ENCODE peak calls at places on chromosomes 16 and 17, in six cellular contexts. One of them, this sample, is unnamed.

GRCh38 chr17:50612281-50612680 is 22.4 kb upstream of the ABCC3 start:
- DNase-seq in upper lobe of right lung: no peak
- DNase-seq in RWPE1: no peak
- DNase-seq in stimulated activated CD8-positive, alpha-beta memory T cell treated with anti-CD3 and anti-CD28 coated beads, Interleukin-4, amount 100 ng/mL, for 4 hours: no peak
- DNase-seq in D721Med: no peak
- DNase-seq in hypothalamus: no peak
- DNase-seq in this sample: no peak

GRCh38 chr16:72952404-72953301 is 95.3 kb downstream of the ZFHX3 start:
- DNase-seq in upper lobe of right lung: no peak
- DNase-seq in RWPE1: no peak
- DNase-seq in stimulated activated CD8-positive, alpha-beta memory T cell treated with anti-CD3 and anti-CD28 coated beads, Interleukin-4, amount 100 ng/mL, for 4 hours: no peak
- DNase-seq in D721Med: no peak
- DNase-seq in hypothalamus: no peak
- DNase-seq in this sample: no peak

GRCh38 chr16:24577167-24577566 is 37.8 kb downstream of the RBBP6 start:
- DNase-seq in upper lobe of right lung: no peak
- DNase-seq in RWPE1: no peak
- DNase-seq in stimulated activated CD8-positive, alpha-beta memory T cell treated with anti-CD3 and anti-CD28 coated beads, Interleukin-4, amount 100 ng/mL, for 4 hours: no peak
- DNase-seq in D721Med: no peak
- DNase-seq in hypothalamus: no peak
- DNase-seq in this sample: no peak

GRCh38 chr16:72752004-72752695 is 295.8 kb downstream of the ZFHX3 start:
- DNase-seq in upper lobe of right lung: no peak
- DNase-seq in RWPE1: no peak
- DNase-seq in stimulated activated CD8-positive, alpha-beta memory T cell treated with anti-CD3 and anti-CD28 coated beads, Interleukin-4, amount 100 ng/mL, for 4 hours: no peak
- DNase-seq in D721Med: no peak
- DNase-seq in hypothalamus: no peak
- DNase-seq in this sample: no peak

GRCh38 chr17:82338858-82339633 is 5.5 kb upstream of the SECTM1 start:
- DNase-seq in upper lobe of right lung: no peak
- DNase-seq in RWPE1: peak
- DNase-seq in stimulated activated CD8-positive, alpha-beta memory T cell treated with anti-CD3 and anti-CD28 coated beads, Interleukin-4, amount 100 ng/mL, for 4 hours: no peak
- DNase-seq in D721Med: no peak
- DNase-seq in hypothalamus: no peak
- DNase-seq in this sample: no peak

GRCh38 chr16:11632455-11632921 is 35.8 kb upstream of the SNN start:
- DNase-seq in upper lobe of right lung: peak
- DNase-seq in RWPE1: no peak
- DNase-seq in stimulated activated CD8-positive, alpha-beta memory T cell treated with anti-CD3 and anti-CD28 coated beads, Interleukin-4, amount 100 ng/mL, for 4 hours: no peak
- DNase-seq in D721Med: no peak
- DNase-seq in hypothalamus: no peak
- DNase-seq in this sample: no peak

GRCh38 chr16:65546353-65546791 is 424.5 kb upstream of the CDH11 start:
- DNase-seq in upper lobe of right lung: no peak
- DNase-seq in RWPE1: no peak
- DNase-seq in stimulated activated CD8-positive, alpha-beta memory T cell treated with anti-CD3 and anti-CD28 coated beads, Interleukin-4, amount 100 ng/mL, for 4 hours: no peak
- DNase-seq in D721Med: no peak
- DNase-seq in hypothalamus: no peak
- DNase-seq in this sample: no peak

GRCh38 chr16:49458656-49459445 is 85.2 kb downstream of the C16orf78 start:
- DNase-seq in upper lobe of right lung: peak
- DNase-seq in RWPE1: no peak
- DNase-seq in stimulated activated CD8-positive, alpha-beta memory T cell treated with anti-CD3 and anti-CD28 coated beads, Interleukin-4, amount 100 ng/mL, for 4 hours: no peak
- DNase-seq in D721Med: no peak
- DNase-seq in hypothalamus: no peak
- DNase-seq in this sample: no peak

GRCh38 chr17:40329981-40330794 is 21.2 kb downstream of the RARA start:
- DNase-seq in upper lobe of right lung: peak
- DNase-seq in RWPE1: no peak
- DNase-seq in stimulated activated CD8-positive, alpha-beta memory T cell treated with anti-CD3 and anti-CD28 coated beads, Interleukin-4, amount 100 ng/mL, for 4 hours: no peak
- DNase-seq in D721Med: no peak
- DNase-seq in hypothalamus: no peak
- DNase-seq in this sample: no peak

GRCh38 chr17:78962345-78962983 is 17.3 kb downstream of the LGALS3BP start:
- DNase-seq in upper lobe of right lung: no peak
- DNase-seq in RWPE1: no peak
- DNase-seq in stimulated activated CD8-positive, alpha-beta memory T cell treated with anti-CD3 and anti-CD28 coated beads, Interleukin-4, amount 100 ng/mL, for 4 hours: no peak
- DNase-seq in D721Med: no peak
- DNase-seq in hypothalamus: no peak
- DNase-seq in this sample: no peak

GRCh38 chr16:71303938-71304337 is 14.7 kb upstream of the CMTR2 start:
- DNase-seq in upper lobe of right lung: no peak
- DNase-seq in RWPE1: peak
- DNase-seq in stimulated activated CD8-positive, alpha-beta memory T cell treated with anti-CD3 and anti-CD28 coated beads, Interleukin-4, amount 100 ng/mL, for 4 hours: no peak
- DNase-seq in D721Med: no peak
- DNase-seq in hypothalamus: no peak
- DNase-seq in this sample: no peak

GRCh38 chr16:895371-895770 is 75.4 kb downstream of the LMF1 start:
- DNase-seq in upper lobe of right lung: no peak
- DNase-seq in RWPE1: no peak
- DNase-seq in stimulated activated CD8-positive, alpha-beta memory T cell treated with anti-CD3 and anti-CD28 coated beads, Interleukin-4, amount 100 ng/mL, for 4 hours: no peak
- DNase-seq in D721Med: no peak
- DNase-seq in hypothalamus: no peak
- DNase-seq in this sample: no peak

GRCh38 chr17:7633093-7633492 is 3.2 kb downstream of the SHBG start:
- DNase-seq in upper lobe of right lung: no peak
- DNase-seq in RWPE1: no peak
- DNase-seq in stimulated activated CD8-positive, alpha-beta memory T cell treated with anti-CD3 and anti-CD28 coated beads, Interleukin-4, amount 100 ng/mL, for 4 hours: no peak
- DNase-seq in D721Med: no peak
- DNase-seq in hypothalamus: no peak
- DNase-seq in this sample: no peak

GRCh38 chr17:49552070-49552751 is 23.5 kb upstream of the NXPH3 start:
- DNase-seq in upper lobe of right lung: peak
- DNase-seq in RWPE1: no peak
- DNase-seq in stimulated activated CD8-positive, alpha-beta memory T cell treated with anti-CD3 and anti-CD28 coated beads, Interleukin-4, amount 100 ng/mL, for 4 hours: no peak
- DNase-seq in D721Med: no peak
- DNase-seq in hypothalamus: no peak
- DNase-seq in this sample: no peak

GRCh38 chr17:81142301-81143199 is 22.8 kb upstream of the PVALEF start:
- DNase-seq in upper lobe of right lung: peak
- DNase-seq in RWPE1: peak
- DNase-seq in stimulated activated CD8-positive, alpha-beta memory T cell treated with anti-CD3 and anti-CD28 coated beads, Interleukin-4, amount 100 ng/mL, for 4 hours: peak
- DNase-seq in D721Med: peak
- DNase-seq in hypothalamus: peak
- DNase-seq in this sample: no peak

GRCh38 chr17:61352771-61353170 is 46.9 kb upstream of the TBX2 start:
- DNase-seq in upper lobe of right lung: no peak
- DNase-seq in RWPE1: no peak
- DNase-seq in stimulated activated CD8-positive, alpha-beta memory T cell treated with anti-CD3 and anti-CD28 coated beads, Interleukin-4, amount 100 ng/mL, for 4 hours: no peak
- DNase-seq in D721Med: no peak
- DNase-seq in hypothalamus: no peak
- DNase-seq in this sample: no peak

GRCh38 chr16:85227924-85228462 is 115.7 kb upstream of the CIBAR2 start:
- DNase-seq in upper lobe of right lung: no peak
- DNase-seq in RWPE1: no peak
- DNase-seq in stimulated activated CD8-positive, alpha-beta memory T cell treated with anti-CD3 and anti-CD28 coated beads, Interleukin-4, amount 100 ng/mL, for 4 hours: no peak
- DNase-seq in D721Med: no peak
- DNase-seq in hypothalamus: no peak
- DNase-seq in this sample: no peak

GRCh38 chr16:86176462-86176861 is 277.5 kb downstream of the IRF8 start:
- DNase-seq in upper lobe of right lung: no peak
- DNase-seq in RWPE1: no peak
- DNase-seq in stimulated activated CD8-positive, alpha-beta memory T cell treated with anti-CD3 and anti-CD28 coated beads, Interleukin-4, amount 100 ng/mL, for 4 hours: no peak
- DNase-seq in D721Med: no peak
- DNase-seq in hypothalamus: no peak
- DNase-seq in this sample: no peak

GRCh38 chr17:80980397-80981061 is 11.1 kb upstream of the CHMP6 start:
- DNase-seq in upper lobe of right lung: no peak
- DNase-seq in RWPE1: no peak
- DNase-seq in stimulated activated CD8-positive, alpha-beta memory T cell treated with anti-CD3 and anti-CD28 coated beads, Interleukin-4, amount 100 ng/mL, for 4 hours: peak
- DNase-seq in D721Med: no peak
- DNase-seq in hypothalamus: no peak
- DNase-seq in this sample: no peak

GRCh38 chr17:70239391-70239826 is 70.1 kb downstream of the KCNJ2 start:
- DNase-seq in upper lobe of right lung: no peak
- DNase-seq in RWPE1: no peak
- DNase-seq in stimulated activated CD8-positive, alpha-beta memory T cell treated with anti-CD3 and anti-CD28 coated beads, Interleukin-4, amount 100 ng/mL, for 4 hours: no peak
- DNase-seq in D721Med: no peak
- DNase-seq in hypothalamus: no peak
- DNase-seq in this sample: no peak

GRCh38 chr17:71145486-71145885 is 975.3 kb upstream of the SOX9 start:
- DNase-seq in upper lobe of right lung: no peak
- DNase-seq in RWPE1: no peak
- DNase-seq in stimulated activated CD8-positive, alpha-beta memory T cell treated with anti-CD3 and anti-CD28 coated beads, Interleukin-4, amount 100 ng/mL, for 4 hours: no peak
- DNase-seq in D721Med: no peak
- DNase-seq in hypothalamus: no peak
- DNase-seq in this sample: no peak

GRCh38 chr17:29045734-29046133 is 2.8 kb downstream of the PIPOX start:
- DNase-seq in upper lobe of right lung: no peak
- DNase-seq in RWPE1: no peak
- DNase-seq in stimulated activated CD8-positive, alpha-beta memory T cell treated with anti-CD3 and anti-CD28 coated beads, Interleukin-4, amount 100 ng/mL, for 4 hours: no peak
- DNase-seq in D721Med: no peak
- DNase-seq in hypothalamus: no peak
- DNase-seq in this sample: no peak

GRCh38 chr16:7285520-7285919 is 47.1 kb upstream of the RBFOX1 start:
- DNase-seq in upper lobe of right lung: no peak
- DNase-seq in RWPE1: no peak
- DNase-seq in stimulated activated CD8-positive, alpha-beta memory T cell treated with anti-CD3 and anti-CD28 coated beads, Interleukin-4, amount 100 ng/mL, for 4 hours: no peak
- DNase-seq in D721Med: no peak
- DNase-seq in hypothalamus: no peak
- DNase-seq in this sample: no peak

GRCh38 chr17:14838567-14838966 is 426.6 kb downstream of the PMP22 start:
- DNase-seq in upper lobe of right lung: no peak
- DNase-seq in RWPE1: no peak
- DNase-seq in stimulated activated CD8-positive, alpha-beta memory T cell treated with anti-CD3 and anti-CD28 coated beads, Interleukin-4, amount 100 ng/mL, for 4 hours: no peak
- DNase-seq in D721Med: no peak
- DNase-seq in hypothalamus: no peak
- DNase-seq in this sample: no peak

GRCh38 chr17:43719578-43719977 is 39.0 kb downstream of the SOST start:
- DNase-seq in upper lobe of right lung: no peak
- DNase-seq in RWPE1: no peak
- DNase-seq in stimulated activated CD8-positive, alpha-beta memory T cell treated with anti-CD3 and anti-CD28 coated beads, Interleukin-4, amount 100 ng/mL, for 4 hours: no peak
- DNase-seq in D721Med: no peak
- DNase-seq in hypothalamus: no peak
- DNase-seq in this sample: no peak

GRCh38 chr16:15041260-15042011 is 14.4 kb downstream of the NTAN1 start:
- DNase-seq in upper lobe of right lung: peak
- DNase-seq in RWPE1: peak
- DNase-seq in stimulated activated CD8-positive, alpha-beta memory T cell treated with anti-CD3 and anti-CD28 coated beads, Interleukin-4, amount 100 ng/mL, for 4 hours: no peak
- DNase-seq in D721Med: no peak
- DNase-seq in hypothalamus: peak
- DNase-seq in this sample: no peak

GRCh38 chr16:81671738-81672597 is 107.1 kb upstream of the PLCG2 start:
- DNase-seq in upper lobe of right lung: no peak
- DNase-seq in RWPE1: no peak
- DNase-seq in stimulated activated CD8-positive, alpha-beta memory T cell treated with anti-CD3 and anti-CD28 coated beads, Interleukin-4, amount 100 ng/mL, for 4 hours: no peak
- DNase-seq in D721Med: no peak
- DNase-seq in hypothalamus: no peak
- DNase-seq in this sample: no peak

GRCh38 chr17:38877130-38877851 is 7.4 kb downstream of the LASP1 start:
- DNase-seq in upper lobe of right lung: no peak
- DNase-seq in RWPE1: no peak
- DNase-seq in stimulated activated CD8-positive, alpha-beta memory T cell treated with anti-CD3 and anti-CD28 coated beads, Interleukin-4, amount 100 ng/mL, for 4 hours: no peak
- DNase-seq in D721Med: no peak
- DNase-seq in hypothalamus: no peak
- DNase-seq in this sample: no peak

GRCh38 chr17:42403150-42403549 is 14.9 kb upstream of the STAT3 start:
- DNase-seq in upper lobe of right lung: no peak
- DNase-seq in RWPE1: no peak
- DNase-seq in stimulated activated CD8-positive, alpha-beta memory T cell treated with anti-CD3 and anti-CD28 coated beads, Interleukin-4, amount 100 ng/mL, for 4 hours: no peak
- DNase-seq in D721Med: peak
- DNase-seq in hypothalamus: no peak
- DNase-seq in this sample: no peak

GRCh38 chr17:59853168-59853918 is 39.4 kb downstream of the TUBD1 start:
- DNase-seq in upper lobe of right lung: no peak
- DNase-seq in RWPE1: peak
- DNase-seq in stimulated activated CD8-positive, alpha-beta memory T cell treated with anti-CD3 and anti-CD28 coated beads, Interleukin-4, amount 100 ng/mL, for 4 hours: no peak
- DNase-seq in D721Med: no peak
- DNase-seq in hypothalamus: no peak
- DNase-seq in this sample: no peak

This sample was measured in cortex of kidney.